ENCODE peak calls at places on chromosome 12, in ten cellular contexts. One of them, this sample, is unnamed.

GRCh38 chr12:5027436-5027835 is 16.2 kb upstream of the KCNA5 start:
- DNase-seq in pons: no peak
- DNase-seq in A549: no peak
- DNase-seq in HCT116: no peak
- DNase-seq in kidney tubule cell: no peak
- DNase-seq in stimulated activated CD8-positive, alpha-beta memory T cell treated with anti-CD3 and anti-CD28 coated beads, Interleukin-4, amount 100 ng/mL, for 24 hours: no peak
- DNase-seq in iPS-NIHi11: no peak
- DNase-seq in choroid plexus epithelial cell: no peak
- DNase-seq in cardiac fibroblast: no peak
- DNase-seq in dermis microvascular lymphatic vessel endothelial cell: no peak
- DNase-seq in this sample: no peak

GRCh38 chr12:45789025-45789424 is 59.5 kb downstream of the ARID2 start:
- DNase-seq in pons: no peak
- DNase-seq in A549: peak
- DNase-seq in HCT116: no peak
- DNase-seq in kidney tubule cell: peak
- DNase-seq in stimulated activated CD8-positive, alpha-beta memory T cell treated with anti-CD3 and anti-CD28 coated beads, Interleukin-4, amount 100 ng/mL, for 24 hours: no peak
- DNase-seq in iPS-NIHi11: no peak
- DNase-seq in choroid plexus epithelial cell: peak
- DNase-seq in cardiac fibroblast: peak
- DNase-seq in dermis microvascular lymphatic vessel endothelial cell: no peak
- DNase-seq in this sample: no peak

GRCh38 chr12:49201595-49202295 is 12.9 kb upstream of the TUBA1A start:
- DNase-seq in pons: peak
- DNase-seq in A549: peak
- DNase-seq in HCT116: no peak
- DNase-seq in kidney tubule cell: peak
- DNase-seq in stimulated activated CD8-positive, alpha-beta memory T cell treated with anti-CD3 and anti-CD28 coated beads, Interleukin-4, amount 100 ng/mL, for 24 hours: no peak
- DNase-seq in iPS-NIHi11: peak
- DNase-seq in choroid plexus epithelial cell: peak
- DNase-seq in cardiac fibroblast: peak
- DNase-seq in dermis microvascular lymphatic vessel endothelial cell: peak
- DNase-seq in this sample: no peak

GRCh38 chr12:115249878-115250277 is 565.9 kb upstream of the TBX3 start:
- DNase-seq in pons: no peak
- DNase-seq in A549: no peak
- DNase-seq in HCT116: no peak
- DNase-seq in kidney tubule cell: no peak
- DNase-seq in stimulated activated CD8-positive, alpha-beta memory T cell treated with anti-CD3 and anti-CD28 coated beads, Interleukin-4, amount 100 ng/mL, for 24 hours: no peak
- DNase-seq in iPS-NIHi11: no peak
- DNase-seq in choroid plexus epithelial cell: no peak
- DNase-seq in cardiac fibroblast: no peak
- DNase-seq in dermis microvascular lymphatic vessel endothelial cell: no peak
- DNase-seq in this sample: no peak

GRCh38 chr12:15613981-15614380 is 175.2 kb downstream of the EPS8 start:
- DNase-seq in pons: no peak
- DNase-seq in A549: no peak
- DNase-seq in HCT116: no peak
- DNase-seq in kidney tubule cell: no peak
- DNase-seq in stimulated activated CD8-positive, alpha-beta memory T cell treated with anti-CD3 and anti-CD28 coated beads, Interleukin-4, amount 100 ng/mL, for 24 hours: no peak
- DNase-seq in iPS-NIHi11: no peak
- DNase-seq in choroid plexus epithelial cell: no peak
- DNase-seq in cardiac fibroblast: no peak
- DNase-seq in dermis microvascular lymphatic vessel endothelial cell: no peak
- DNase-seq in this sample: no peak

GRCh38 chr12:78916845-78917480 is 52.4 kb downstream of the SYT1 start:
- DNase-seq in pons: no peak
- DNase-seq in A549: peak
- DNase-seq in HCT116: peak
- DNase-seq in kidney tubule cell: peak
- DNase-seq in stimulated activated CD8-positive, alpha-beta memory T cell treated with anti-CD3 and anti-CD28 coated beads, Interleukin-4, amount 100 ng/mL, for 24 hours: no peak
- DNase-seq in iPS-NIHi11: no peak
- DNase-seq in choroid plexus epithelial cell: peak
- DNase-seq in cardiac fibroblast: peak
- DNase-seq in dermis microvascular lymphatic vessel endothelial cell: no peak
- DNase-seq in this sample: no peak

GRCh38 chr12:86193931-86194330 is 62.3 kb downstream of the MGAT4C start:
- DNase-seq in pons: no peak
- DNase-seq in A549: no peak
- DNase-seq in HCT116: no peak
- DNase-seq in kidney tubule cell: peak
- DNase-seq in stimulated activated CD8-positive, alpha-beta memory T cell treated with anti-CD3 and anti-CD28 coated beads, Interleukin-4, amount 100 ng/mL, for 24 hours: no peak
- DNase-seq in iPS-NIHi11: no peak
- DNase-seq in choroid plexus epithelial cell: peak
- DNase-seq in cardiac fibroblast: peak
- DNase-seq in dermis microvascular lymphatic vessel endothelial cell: peak
- DNase-seq in this sample: no peak

GRCh38 chr12:10171954-10172353 is at the start of gene OLR1:
- DNase-seq in pons: peak
- DNase-seq in A549: no peak
- DNase-seq in HCT116: no peak
- DNase-seq in kidney tubule cell: no peak
- DNase-seq in stimulated activated CD8-positive, alpha-beta memory T cell treated with anti-CD3 and anti-CD28 coated beads, Interleukin-4, amount 100 ng/mL, for 24 hours: no peak
- DNase-seq in iPS-NIHi11: no peak
- DNase-seq in choroid plexus epithelial cell: peak
- DNase-seq in cardiac fibroblast: no peak
- DNase-seq in dermis microvascular lymphatic vessel endothelial cell: no peak
- DNase-seq in this sample: no peak

GRCh38 chr12:19491863-19492262 is 52.6 kb downstream of the AEBP2 start:
- DNase-seq in pons: no peak
- DNase-seq in A549: no peak
- DNase-seq in HCT116: no peak
- DNase-seq in kidney tubule cell: no peak
- DNase-seq in stimulated activated CD8-positive, alpha-beta memory T cell treated with anti-CD3 and anti-CD28 coated beads, Interleukin-4, amount 100 ng/mL, for 24 hours: no peak
- DNase-seq in iPS-NIHi11: no peak
- DNase-seq in choroid plexus epithelial cell: no peak
- DNase-seq in cardiac fibroblast: no peak
- DNase-seq in dermis microvascular lymphatic vessel endothelial cell: no peak
- DNase-seq in this sample: no peak